ENCODE peak calls at places on chromosomes 11 and 22, in five cellular contexts. C is fibroblast of pulmonary artery, J is A549, W is B cell, T is stomach. R is an unnamed sample.

GRCh38 chr22:20080445-20080775 is 369 bp downstream of the DGCR8 start:
- DNase-seq in J (peak), W (peak), T (peak), C (peak), R (peak)

GRCh38 chr11:114322934-114323333 is 26.7 kb downstream of the NNMT start:
- DNase-seq in W (no peak), T (no peak), C (no peak), J (no peak), R (no peak)

GRCh38 chr11:2874963-2875362 is 10.6 kb downstream of the CDKN1C start:
- DNase-seq in W (no peak), C (no peak), T (no peak), J (no peak), R (no peak)

GRCh38 chr11:47914743-47915142 is 65.6 kb upstream of the PTPRJ start:
- DNase-seq in C (peak), T (no peak), W (no peak), J (no peak), R (peak)

GRCh38 chr11:13970986-13971385 is 8.5 kb downstream of the SPON1 start:
- DNase-seq in C (no peak), T (peak), W (no peak), J (peak), R (peak)

GRCh38 chr11:105022998-105023397 is at the start of gene CASP5:
- DNase-seq in T (no peak), J (no peak), W (no peak), C (no peak), R (no peak)

GRCh38 chr11:111388431-111388830 is 9.4 kb upstream of the POU2AF1 start:
- DNase-seq in J (no peak), C (no peak), T (no peak), W (no peak), R (no peak)

GRCh38 chr22:37386441-37386840 is 40.8 kb downstream of the ELFN2 start:
- DNase-seq in J (no peak), W (no peak), T (no peak), C (no peak), R (no peak)

GRCh38 chr11:131811380-131811779 is 441.0 kb downstream of the NTM start:
- DNase-seq in W (no peak), T (no peak), C (no peak), J (no peak), R (no peak)

GRCh38 chr11:74731301-74732094 is at the start of gene CHRDL2:
- DNase-seq in C (peak), W (peak), J (peak), T (no peak), R (no peak)

GRCh38 chr11:20363149-20363499 is 390 bp upstream of the HTATIP2 start:
- DNase-seq in J (no peak), T (no peak), C (no peak), W (no peak), R (no peak)

GRCh38 chr11:92626624-92627023 is 342.8 kb upstream of the MTNR1B start:
- DNase-seq in T (no peak), J (no peak), W (no peak), C (no peak), R (no peak)

GRCh38 chr22:16956290-16956689 is 51.7 kb downstream of the GAB4 start:
- DNase-seq in T (no peak), J (no peak), C (no peak), W (no peak), R (no peak)

GRCh38 chr11:1546536-1547466 is 25.3 kb downstream of the DUSP8 start:
- DNase-seq in C (peak), J (peak), W (peak), T (peak), R (no peak)

GRCh38 chr22:42969348-42969975 is 45.5 kb downstream of the PACSIN2 start:
- DNase-seq in W (no peak), T (no peak), J (no peak), C (peak), R (peak)

GRCh38 chr11:2885017-2885675 is 429 bp downstream of the CDKN1C start:
- DNase-seq in T (peak), J (peak), C (peak), W (peak), R (peak)

GRCh38 chr11:120500414-120500936 is 11.1 kb upstream of the GRIK4 start:
- DNase-seq in C (no peak), T (no peak), W (no peak), J (no peak), R (no peak)

GRCh38 chr22:38313384-38313955 is 3.8 kb downstream of the CSNK1E start:
- DNase-seq in W (no peak), T (peak), C (peak), J (peak), R (peak)

GRCh38 chr11:61955031-61955415 is 4.9 kb downstream of the BEST1 start:
- DNase-seq in J (peak), C (peak), W (peak), T (no peak), R (peak)

GRCh38 chr11:117898059-117898458 is 21.6 kb upstream of the FXYD6 start:
- DNase-seq in W (no peak), J (no peak), C (no peak), T (no peak), R (no peak)

GRCh38 chr11:70498976-70499801 is 100.9 kb downstream of the CTTN start:
- DNase-seq in W (no peak), C (no peak), T (no peak), J (no peak), R (no peak)
- TF ChIP-seq CTCF in W (no peak), C (no peak), T (no peak), J (no peak), R (no peak)

GRCh38 chr11:64516226-64516625 is 74.8 kb upstream of the SLC22A12 start:
- DNase-seq in J (no peak), W (no peak), T (no peak), C (no peak), R (no peak)
- TF ChIP-seq CTCF in J (no peak), W (no peak), T (no peak), C (no peak), R (no peak)

GRCh38 chr11:34366522-34366921 is 8.7 kb upstream of the ABTB2 start:
- DNase-seq in C (peak), T (peak), J (peak), W (no peak), R (peak)
- TF ChIP-seq CTCF in C (no peak), T (no peak), J (peak), W (no peak), R (peak)

GRCh38 chr22:30298005-30298701 is 8.8 kb upstream of the CASTOR1 start:
- DNase-seq in J (no peak), W (no peak), C (no peak), T (peak), R (no peak)
- TF ChIP-seq CTCF in J (no peak), W (no peak), C (no peak), T (no peak), R (no peak)

GRCh38 chr11:32881286-32881685 is 11.3 kb upstream of the QSER1 start:
- DNase-seq in T (no peak), C (no peak), J (no peak), W (no peak), R (no peak)

GRCh38 chr11:32884023-32884422 is 8.6 kb upstream of the QSER1 start:
- DNase-seq in W (no peak), C (no peak), J (no peak), T (no peak), R (no peak)

GRCh38 chr11:32886180-32886579 is 6.4 kb upstream of the QSER1 start:
- DNase-seq in J (no peak), W (no peak), T (no peak), C (no peak), R (no peak)

GRCh38 chr11:32885556-32885955 is 7.1 kb upstream of the QSER1 start:
- DNase-seq in C (no peak), W (no peak), T (no peak), J (no peak), R (no peak)

DNA sequence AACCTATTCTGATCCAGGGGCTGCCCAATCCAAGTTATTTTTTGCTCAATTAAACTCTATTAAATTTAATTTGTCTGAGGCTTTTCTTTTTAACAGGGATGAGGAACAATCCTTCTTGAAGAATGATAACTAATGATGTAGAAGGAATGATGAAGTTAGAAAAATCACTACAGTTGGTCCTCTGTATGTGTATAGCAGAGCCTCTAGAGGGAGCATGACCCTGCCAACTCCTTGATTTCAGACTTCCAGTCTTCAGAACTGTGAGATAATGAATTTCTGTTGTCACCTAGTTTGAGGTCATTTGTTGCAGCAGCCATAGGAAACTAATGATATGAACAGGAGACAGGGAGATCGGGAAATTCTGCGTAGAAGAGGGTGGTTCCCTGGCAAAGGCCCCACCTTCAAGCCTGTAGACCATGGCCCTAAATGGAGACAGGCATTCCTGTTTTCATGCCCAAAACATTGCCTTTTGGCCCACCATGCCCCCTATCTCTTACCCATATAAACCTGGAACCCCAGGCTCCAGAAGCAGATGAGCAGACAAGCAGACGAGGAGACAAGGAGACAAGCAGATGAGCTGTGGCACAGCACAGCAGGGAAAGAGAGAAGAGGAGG is 7.7 kb upstream of the QSER1 start:
- DNase-seq in C (peak), T (no peak), J (peak), W (no peak), R (peak)
- TF ChIP-seq CTCF in C (peak), T (peak), J (peak), W (peak), R (peak)

GRCh38 chr22:45832959-45833580 is 143.9 kb downstream of the WNT7B start:
- DNase-seq in W (no peak), C (no peak), T (no peak), J (no peak), R (no peak)

GRCh38 chr22:45833613-45834012 is 143.3 kb downstream of the WNT7B start:
- DNase-seq in W (no peak), J (no peak), C (no peak), T (no peak), R (no peak)

GRCh38 chr22:45830531-45831245 is 146.3 kb downstream of the WNT7B start:
- DNase-seq in W (no peak), C (peak), T (no peak), J (peak), R (peak)

GRCh38 chr22:45831394-45831793 is 145.6 kb downstream of the WNT7B start:
- DNase-seq in W (no peak), J (peak), T (no peak), C (peak), R (peak)

GRCh38 chr22:45832180-45832579 is 144.8 kb downstream of the WNT7B start:
- DNase-seq in C (no peak), T (no peak), W (no peak), J (no peak), R (no peak)
- TF ChIP-seq CTCF in C (peak), T (no peak), W (no peak), J (no peak), R (no peak)

DNA sequence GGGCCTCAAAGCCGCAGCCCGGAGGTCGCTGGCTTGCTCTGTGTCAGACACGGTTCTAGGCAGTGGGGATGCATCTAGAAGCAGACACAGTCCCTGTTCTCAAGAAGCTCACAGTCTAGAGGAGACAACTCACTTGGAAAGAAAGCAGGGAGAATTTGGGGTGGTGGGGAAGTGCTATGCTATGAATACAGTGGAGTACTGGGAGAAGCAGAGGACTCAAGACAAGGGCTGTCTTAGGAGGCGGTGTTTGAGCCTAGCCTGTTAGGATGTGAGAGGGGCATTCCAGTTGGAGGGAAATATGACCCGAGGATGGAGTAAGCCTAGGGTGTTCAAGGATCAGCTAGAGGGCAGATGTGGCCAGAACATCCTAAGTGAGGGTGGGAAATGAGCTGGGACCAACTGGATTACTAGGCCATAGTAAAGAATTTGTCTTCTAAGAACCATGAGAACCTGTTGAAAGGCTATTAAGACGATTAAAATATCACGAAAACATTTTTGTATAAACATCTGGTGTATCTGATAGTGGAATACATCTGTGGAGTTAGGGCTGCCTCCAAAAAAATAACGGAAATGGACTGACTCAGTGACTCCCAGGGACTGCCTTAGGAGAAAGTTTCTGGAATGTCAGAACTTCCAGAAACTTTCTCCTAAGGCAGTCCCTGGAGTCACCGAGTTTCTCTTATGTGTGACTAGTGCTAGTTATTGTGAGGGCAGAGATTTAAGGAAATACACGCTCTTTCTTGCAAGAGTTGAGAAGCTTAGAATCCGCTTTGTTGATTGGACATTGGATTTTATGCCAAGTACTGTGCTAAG is 1.1 kb upstream of the PITPNB start:
- DNase-seq in C (peak), T (no peak), W (no peak), J (peak), R (peak)
- TF ChIP-seq CTCF in C (no peak), T (no peak), W (no peak), J (no peak), R (peak)

GRCh38 chr11:66316849-66317251 is at the start of gene CD248:
- DNase-seq in T (no peak), C (peak), J (no peak), W (no peak), R (peak)
- TF ChIP-seq CTCF in T (no peak), C (no peak), J (no peak), W (no peak), R (no peak)